ENCODE peak calls at places on chromosomes 12 and 14, in ten cellular contexts. R, D, W, U, J, O, I, A, L and K are unnamed samples.

GRCh38 chr12:1509703-1510395 is 84.5 kb downstream of the FBXL14 start:
- DNase-seq in W (no peak), I (no peak), L (peak), J (no peak), O (no peak), D (peak), U (no peak), R (no peak), A (no peak), K (no peak)

GRCh38 chr14:34981743-34982420 is 910 bp upstream of the SRP54 start:
- DNase-seq in L (peak), R (peak), I (peak), J (peak), A (peak), D (no peak), W (peak), U (no peak), O (peak), K (peak)

GRCh38 chr14:45434221-45434620 is 181.2 kb upstream of the MIS18BP1 start:
- DNase-seq in W (no peak), I (peak), O (no peak), A (no peak), D (no peak), R (no peak), J (no peak), U (no peak), L (no peak), K (no peak)

GRCh38 chr12:92078167-92079053 is 67.2 kb downstream of the BTG1 start:
- DNase-seq in U (no peak), I (peak), J (peak), A (no peak), D (peak), R (no peak), L (no peak), O (peak), W (peak), K (no peak)

GRCh38 chr14:95480109-95480886 is 36.2 kb downstream of the SYNE3 start:
- DNase-seq in D (peak), W (peak), J (peak), U (no peak), O (no peak), L (no peak), R (peak), A (peak), I (peak), K (peak)

GRCh38 chr12:108907861-108908302 is 28.0 kb downstream of the DAO start:
- DNase-seq in W (no peak), J (no peak), D (no peak), U (peak), A (no peak), L (no peak), I (no peak), R (no peak), O (peak), K (no peak)

GRCh38 chr12:92624236-92624635 is 78.6 kb upstream of the PLEKHG7 start:
- DNase-seq in O (peak), A (no peak), I (no peak), J (no peak), L (no peak), U (no peak), W (no peak), D (no peak), R (no peak), K (no peak)

GRCh38 chr12:18373176-18373575 is 111.9 kb downstream of the PIK3C2G start:
- DNase-seq in I (no peak), A (no peak), O (no peak), D (no peak), J (no peak), R (no peak), U (no peak), W (no peak), L (no peak), K (no peak)

GRCh38 chr12:41254546-41254945 is 66.4 kb downstream of the PDZRN4 start:
- DNase-seq in R (no peak), D (no peak), O (no peak), J (no peak), A (no peak), L (no peak), W (no peak), U (no peak), I (no peak), K (no peak)

GRCh38 chr14:92209141-92209540 is 87.4 kb downstream of the CPSF2 start:
- DNase-seq in W (no peak), L (no peak), D (no peak), R (no peak), A (no peak), I (no peak), J (no peak), O (no peak), U (no peak), K (no peak)

GRCh38 chr12:65602579-65603295 is 221.5 kb upstream of the HMGA2 start:
- DNase-seq in U (peak), A (peak), J (peak), O (peak), L (peak), W (peak), R (peak), I (peak), D (peak), K (peak)

GRCh38 chr12:71584356-71584755 is 79.3 kb downstream of the ZFC3H1 start:
- DNase-seq in O (no peak), I (no peak), W (no peak), L (no peak), A (no peak), D (no peak), U (no peak), J (no peak), R (no peak), K (no peak)

GRCh38 chr14:52741865-52742264 is 11.9 kb downstream of the STYX start:
- DNase-seq in D (no peak), I (no peak), J (no peak), W (no peak), A (no peak), U (no peak), L (no peak), R (no peak), O (no peak), K (no peak)

GRCh38 chr12:53806689-53807088 is 54.9 kb upstream of the CISTR start:
- DNase-seq in I (no peak), J (no peak), W (no peak), L (no peak), O (no peak), U (no peak), A (no peak), D (no peak), R (no peak), K (no peak)

GRCh38 chr12:24475337-24475736 is 473.6 kb downstream of the BCAT1 start:
- DNase-seq in R (no peak), A (no peak), L (no peak), D (no peak), I (no peak), O (no peak), J (no peak), U (no peak), W (no peak), K (no peak)

GRCh38 chr12:132557969-132558856 is 52.2 kb downstream of the LRCOL1 start:
- DNase-seq in I (no peak), O (no peak), W (no peak), D (no peak), A (no peak), L (no peak), R (no peak), U (peak), J (no peak), K (no peak)

GRCh38 chr12:4025420-4026358 is 152.5 kb upstream of the PARP11 start:
- DNase-seq in L (no peak), W (no peak), U (peak), J (no peak), A (peak), D (no peak), I (no peak), R (no peak), O (no peak), K (no peak)

DNA sequence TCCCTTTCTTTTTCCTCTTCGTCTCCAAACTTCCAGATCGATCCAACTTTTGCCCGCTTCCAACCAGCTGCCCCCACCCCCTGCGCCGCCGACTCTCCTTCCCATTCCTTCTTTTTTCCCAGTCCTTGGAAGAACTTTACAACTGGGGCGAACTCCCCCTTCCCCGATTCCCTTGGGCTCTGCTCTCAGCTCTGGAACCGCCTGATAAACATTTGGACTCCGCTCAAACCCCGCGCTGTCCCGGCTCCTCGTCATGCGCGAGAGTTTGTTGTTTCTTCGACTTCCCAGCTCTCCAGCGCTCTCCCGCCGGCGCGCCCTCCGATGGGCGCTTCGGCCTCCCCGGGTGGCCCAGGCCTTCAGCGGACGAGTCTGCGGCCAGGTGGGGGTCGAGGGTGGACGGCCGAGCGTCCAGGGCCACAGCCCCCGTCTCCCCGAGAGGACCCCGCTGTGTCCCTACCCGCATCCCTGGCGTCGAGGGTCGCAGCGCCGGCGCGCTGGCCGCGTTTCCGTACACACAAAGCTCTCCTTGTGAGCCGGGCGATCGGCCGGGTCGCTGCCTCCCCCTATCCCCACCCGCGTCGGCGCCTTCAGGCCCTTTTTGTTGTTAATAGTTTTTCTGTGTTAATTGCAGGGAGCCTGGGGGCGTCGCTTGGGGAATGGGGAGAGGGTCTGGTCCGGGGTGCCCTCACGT is 819 bp downstream of the MMP14 start:
- DNase-seq in U (peak), A (peak), J (no peak), D (peak), O (no peak), W (peak), L (peak), R (peak), I (peak), K (peak)
- TF ChIP-seq POLR2A in U (no peak), A (no peak), J (no peak), D (peak), O (no peak), W (peak), L (no peak), R (no peak), I (no peak), K (no peak)

GRCh38 chr14:22097072-22097471 is 423.5 kb upstream of the OR4E1 start:
- DNase-seq in U (no peak), O (no peak), J (no peak), R (no peak), D (no peak), I (no peak), L (no peak), A (no peak), W (no peak), K (no peak)
- H3K4me3 ChIP-seq in U (no peak), O (no peak), J (no peak), R (no peak), D (no peak), I (no peak), L (no peak), A (no peak), W (no peak), K (no peak)

DNA sequence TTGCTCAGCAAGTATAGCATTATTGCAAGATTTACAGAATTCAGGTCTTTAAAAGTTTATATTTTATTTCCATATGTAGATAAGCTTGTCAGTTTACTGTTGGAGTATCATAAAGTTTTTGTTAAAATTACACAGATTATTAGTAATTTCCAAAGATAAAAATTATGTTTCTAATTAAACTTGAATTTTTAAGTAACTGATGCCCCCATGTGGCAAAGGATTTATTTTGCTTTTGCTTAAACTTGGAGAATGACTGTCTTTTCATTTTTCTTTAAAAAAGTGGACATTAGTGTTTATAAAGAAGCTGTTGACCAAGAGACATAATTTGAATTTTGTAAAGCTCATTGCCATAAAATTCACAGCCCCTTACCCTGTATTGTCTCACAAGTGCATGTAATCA is 45.8 kb downstream of the ETNK1 start:
- DNase-seq in D (no peak), A (no peak), I (no peak), L (no peak), O (no peak), J (no peak), W (no peak), U (no peak), R (no peak), K (no peak)
- TF ChIP-seq CTCF in D (no peak), A (peak), I (no peak), L (peak), O (peak), J (peak), W (no peak), U (no peak), R (no peak), K (peak)

GRCh38 chr12:89946518-89946917 is 237.9 kb upstream of the ATP2B1 start:
- DNase-seq in O (no peak), W (no peak), I (no peak), A (no peak), L (no peak), J (no peak), D (no peak), R (no peak), U (no peak), K (no peak)

GRCh38 chr12:89948266-89949175 is 239.9 kb upstream of the ATP2B1 start:
- DNase-seq in U (no peak), W (no peak), O (no peak), J (no peak), A (no peak), I (no peak), L (no peak), D (no peak), R (no peak), K (no peak)

GRCh38 chr12:89945123-89945522 is 236.5 kb upstream of the ATP2B1 start:
- DNase-seq in L (no peak), J (no peak), A (no peak), W (no peak), U (no peak), R (no peak), I (no peak), D (no peak), O (no peak), K (no peak)

GRCh38 chr12:89949457-89950195 is 241.0 kb upstream of the ATP2B1 start:
- DNase-seq in W (peak), A (no peak), L (no peak), I (no peak), O (peak), U (peak), J (peak), D (no peak), R (peak), K (peak)

DNA sequence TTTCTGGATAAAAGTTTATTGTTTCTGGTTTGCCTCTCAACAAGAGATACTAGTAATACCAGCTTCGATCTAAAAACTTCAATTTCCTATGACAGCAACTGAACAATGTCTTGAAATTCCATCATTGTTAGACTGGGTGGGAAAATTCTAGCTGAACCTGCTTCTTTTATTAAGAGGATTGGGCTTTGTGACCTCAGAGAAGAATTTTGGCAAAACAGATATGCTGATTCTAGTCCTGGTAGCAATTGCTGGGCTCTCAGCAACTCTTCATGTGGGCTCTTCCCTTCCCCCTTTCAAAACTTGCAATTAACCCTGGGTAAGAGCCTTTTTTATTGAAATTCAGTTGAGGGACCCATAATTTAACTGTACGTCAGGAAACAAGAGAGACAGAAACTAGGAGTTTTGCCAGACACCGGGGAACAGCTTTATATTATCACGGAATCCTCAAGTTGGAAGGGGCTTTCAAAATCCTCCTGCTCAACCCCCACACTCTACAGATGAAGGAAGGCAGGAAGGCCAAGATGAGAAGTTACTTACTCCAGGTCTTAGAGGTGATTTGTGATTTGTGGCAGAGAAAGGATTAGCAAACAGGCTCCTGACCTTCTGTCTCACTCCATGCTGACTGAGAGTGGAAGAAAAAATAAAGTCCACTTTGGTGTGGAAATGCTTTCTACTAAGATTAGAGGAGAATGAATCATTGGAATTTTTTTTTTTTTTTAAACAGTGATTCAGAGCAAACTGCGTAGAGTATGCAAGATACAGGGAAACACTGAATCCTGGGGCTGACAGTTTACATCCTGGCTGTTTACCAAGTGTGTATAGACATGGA is 239.0 kb upstream of the ATP2B1 start:
- DNase-seq in I (no peak), O (peak), J (no peak), W (peak), R (no peak), D (no peak), L (no peak), U (no peak), A (peak), K (no peak)
- TF ChIP-seq POLR2A in I (no peak), O (no peak), J (no peak), W (no peak), R (no peak), D (no peak), L (no peak), U (no peak), A (no peak), K (no peak)

DNA sequence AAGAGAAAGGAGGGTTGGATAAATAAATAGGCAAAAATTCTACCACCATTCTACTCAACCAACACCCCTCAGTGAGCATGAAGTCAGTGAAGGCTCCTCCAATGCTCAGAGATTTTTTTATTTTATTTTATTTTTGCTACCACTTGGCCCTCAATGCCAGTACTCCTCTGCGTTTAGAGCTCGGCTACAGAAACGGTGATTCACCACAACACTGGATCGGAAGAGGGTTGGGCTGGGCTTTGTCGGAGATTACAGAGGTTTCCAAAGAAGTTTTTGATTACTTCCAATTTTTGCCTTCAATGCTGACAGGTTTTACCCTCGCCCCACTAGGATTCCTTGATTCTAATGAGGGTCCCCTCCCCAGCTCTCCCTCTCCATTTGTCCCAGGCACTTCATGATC is 1027.2 kb upstream of the TMEM132C start:
- DNase-seq in W (no peak), U (no peak), L (no peak), I (no peak), D (no peak), R (no peak), J (no peak), A (no peak), O (no peak), K (no peak)
- H3K4me3 ChIP-seq in W (no peak), U (no peak), L (no peak), I (no peak), D (no peak), R (no peak), J (no peak), A (no peak), O (no peak), K (no peak)

DNA sequence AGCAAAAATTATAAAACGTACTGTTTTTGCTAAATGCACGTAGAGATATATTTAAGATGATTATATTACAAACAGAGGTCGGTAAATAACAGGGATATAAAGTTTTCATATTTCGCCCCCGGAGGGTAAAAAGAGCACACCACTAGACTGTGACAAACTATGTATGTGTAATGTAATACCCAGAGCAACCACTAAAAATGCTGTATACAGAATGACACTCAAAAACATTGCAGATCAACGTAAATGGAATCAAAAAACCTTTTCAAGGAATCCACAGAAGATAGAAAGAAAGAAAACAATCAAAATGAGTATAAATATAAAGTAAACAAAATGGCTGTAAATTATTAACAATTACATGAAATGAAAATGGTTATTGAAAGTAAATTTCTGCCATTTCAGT is 37.6 kb upstream of the PRB4 start:
- DNase-seq in L (no peak), I (no peak), W (no peak), A (no peak), R (no peak), U (no peak), D (no peak), O (no peak), J (no peak), K (no peak)
- TF ChIP-seq CTCF in L (no peak), I (no peak), W (no peak), A (no peak), R (no peak), U (no peak), D (no peak), O (no peak), J (no peak), K (peak)

GRCh38 chr12:14770495-14771313 is 32.6 kb downstream of the WBP11 start:
- DNase-seq in D (peak), L (peak), O (peak), I (peak), R (peak), U (peak), J (peak), A (peak), W (peak), K (peak)
- TF ChIP-seq POLR2A in D (peak), L (peak), O (peak), I (peak), R (no peak), U (peak), J (peak), A (peak), W (peak), K (peak)

DNA sequence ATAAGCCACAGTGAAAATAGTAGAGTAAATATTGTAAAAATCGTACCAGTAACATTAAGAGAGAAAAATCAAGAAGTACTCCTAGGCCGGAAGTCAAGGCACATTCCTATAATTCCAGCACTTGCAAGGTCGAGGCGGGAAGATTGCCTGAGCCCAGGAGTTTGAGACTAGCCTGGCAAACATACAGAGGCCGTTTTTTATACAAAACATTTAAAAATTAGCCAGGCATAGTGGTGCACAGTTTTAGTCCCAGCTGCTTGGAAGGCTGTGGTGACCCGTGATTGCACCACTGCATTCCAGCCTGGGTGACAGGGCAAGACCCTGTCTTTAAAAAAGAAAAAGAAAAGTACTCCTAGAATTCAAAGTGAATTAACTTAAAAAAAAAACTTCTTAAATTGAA is 341.8 kb downstream of the C12orf50 start:
- DNase-seq in A (no peak), L (no peak), O (peak), U (no peak), I (peak), D (no peak), R (no peak), J (no peak), W (no peak), K (peak)
- H3K4me3 ChIP-seq in A (no peak), L (no peak), O (no peak), U (no peak), I (no peak), D (no peak), R (no peak), J (no peak), W (no peak), K (no peak)